ENCODE peak calls at places on chromosome 11, in five cellular contexts. J is GM19239; X is stimulated activated CD4-positive, alpha-beta T cell treated with anti-CD3 and anti-CD28 coated beads, Interleukin-15, amount 100 ng/mL, for 24 hours; Q is mesothelial cell of epicardium; K is astrocyte of the hippocampus. W is an unnamed sample.

GRCh38 chr11:92752122-92752521 is 217.3 kb upstream of the MTNR1B start:
- DNase-seq in X (no peak), K (no peak), Q (no peak), J (no peak), W (no peak)

GRCh38 chr11:102476812-102477211 is 24.2 kb upstream of the TMEM123 start:
- DNase-seq in J (no peak), K (no peak), Q (no peak), X (peak), W (peak)

GRCh38 chr11:74057251-74058151 is 48.6 kb upstream of the UCP3 start:
- DNase-seq in Q (no peak), J (no peak), K (peak), X (no peak), W (no peak)

GRCh38 chr11:118290923-118291322 is 13.6 kb upstream of the CD3E start:
- DNase-seq in K (no peak), X (peak), Q (no peak), J (no peak), W (peak)

GRCh38 chr11:121450424-121450823 is 1.7 kb upstream of the SORL1 start:
- DNase-seq in K (no peak), Q (no peak), J (no peak), X (no peak), W (peak)

GRCh38 chr11:130728185-130729160 is 187.8 kb downstream of the SNX19 start:
- DNase-seq in Q (no peak), K (no peak), X (no peak), J (no peak), W (no peak)

GRCh38 chr11:75768112-75768908 is at the start of gene DGAT2:
- DNase-seq in Q (peak), J (peak), X (peak), K (peak), W (peak)

GRCh38 chr11:20013346-20014066 is 146.8 kb downstream of the DBX1 start:
- DNase-seq in X (no peak), J (no peak), Q (no peak), K (peak), W (no peak)

GRCh38 chr11:123173040-123173855 is 21.8 kb downstream of the CLMP start:
- DNase-seq in J (no peak), Q (no peak), X (no peak), K (peak), W (no peak)

GRCh38 chr11:109249597-109249996 is 172.4 kb upstream of the C11orf87 start:
- DNase-seq in K (no peak), X (no peak), Q (no peak), J (no peak), W (no peak)

GRCh38 chr11:102950622-102951081 is 4.9 kb downstream of the MMP13 start:
- DNase-seq in J (no peak), Q (no peak), K (no peak), X (no peak), W (no peak)

GRCh38 chr11:46342237-46342636 is 5.0 kb upstream of the DGKZ start:
- DNase-seq in X (no peak), J (no peak), K (no peak), Q (no peak), W (no peak)

GRCh38 chr11:65391007-65391406 is 4.6 kb downstream of the FRMD8 start:
- DNase-seq in X (no peak), Q (no peak), K (peak), J (no peak), W (no peak)